ENCODE peak calls at places on chromosomes 3 and 15, in nine cellular contexts. Z is mammary epithelial cell; M is right cardiac atrium; S is AG08395; L is AG20443; Y is foreskin fibroblast; X is stimulated activated naive CD8-positive, alpha-beta T cell treated with anti-CD3 and anti-CD28 coated beads, Interleukin-15, amount 100 ng/mL, for 72 hours; W is stimulated activated CD4-positive, alpha-beta T cell treated with anti-CD3 and anti-CD28 coated beads, Interleukin-2, amount 100 ng/mL, for 48 hours; A is left ventricle myocardium superior. C is an unnamed sample.

GRCh38 chr3:163490119-163490518 is 1588.2 kb downstream of the SI start:
- DNase-seq in X (peak), S (peak), Y (no peak), A (no peak), Z (peak), W (peak), M (no peak), L (peak), C (no peak)

GRCh38 chr15:77144492-77145070 is 73.7 kb upstream of the TSPAN3 start:
- DNase-seq in Z (peak), S (peak), M (no peak), L (peak), W (no peak), X (no peak), A (no peak), Y (peak), C (no peak)

GRCh38 chr3:155631323-155632019 is 113.4 kb downstream of the PLCH1 start:
- DNase-seq in A (no peak), X (no peak), W (no peak), S (no peak), M (no peak), Y (peak), L (no peak), Z (peak), C (no peak)

GRCh38 chr3:41448396-41448795 is 249.1 kb downstream of the CTNNB1 start:
- DNase-seq in S (no peak), X (no peak), W (no peak), A (no peak), M (no peak), Z (no peak), Y (no peak), L (no peak), C (no peak)

GRCh38 chr3:12782172-12782815 is 14.2 kb upstream of the CAND2 start:
- DNase-seq in A (no peak), S (no peak), Z (no peak), M (no peak), W (no peak), Y (no peak), L (no peak), X (no peak), C (peak)

GRCh38 chr3:24725514-24726255 is 231.0 kb upstream of the THRB start:
- DNase-seq in Y (no peak), M (no peak), W (no peak), A (no peak), L (no peak), Z (peak), X (no peak), S (no peak), C (no peak)

GRCh38 chr3:36446230-36446629 is 65.9 kb downstream of the STAC start:
- DNase-seq in A (no peak), Z (no peak), X (no peak), Y (no peak), W (no peak), M (no peak), S (peak), L (no peak), C (no peak)

GRCh38 chr3:101988591-101988990 is 139.3 kb downstream of the NFKBIZ start:
- DNase-seq in Z (peak), S (no peak), M (no peak), Y (no peak), L (no peak), A (no peak), X (peak), W (no peak), C (no peak)

GRCh38 chr3:184481924-184482671 is 79.5 kb upstream of the EPHB3 start:
- DNase-seq in S (no peak), M (no peak), L (no peak), Y (no peak), Z (peak), W (no peak), A (no peak), X (no peak), C (no peak)

GRCh38 chr3:185362850-185363661 is at the start of gene MAP3K13:
- DNase-seq in X (peak), W (no peak), M (peak), L (peak), Y (peak), A (peak), S (peak), Z (peak), C (peak)

GRCh38 chr15:29968099-29968892 is 114.5 kb upstream of the GOLGA8J start:
- DNase-seq in S (no peak), Y (no peak), X (no peak), W (no peak), A (no peak), L (peak), Z (peak), M (no peak), C (no peak)

GRCh38 chr3:148847351-148847750 is 17.7 kb upstream of the CPA3 start:
- DNase-seq in Z (no peak), S (peak), Y (peak), L (peak), W (no peak), A (no peak), M (no peak), X (no peak), C (no peak)

GRCh38 chr15:57012557-57012956 is 94.1 kb downstream of the TCF12 start:
- DNase-seq in Z (no peak), A (no peak), Y (no peak), L (no peak), M (no peak), W (no peak), S (no peak), X (no peak), C (no peak)

GRCh38 chr3:72259755-72260589 is 475.0 kb upstream of the PROK2 start:
- DNase-seq in M (no peak), X (peak), Y (no peak), L (no peak), W (peak), Z (peak), A (no peak), S (no peak), C (no peak)

GRCh38 chr15:34182942-34183341 is 27.0 kb downstream of the KATNBL1 start:
- DNase-seq in Y (no peak), X (no peak), Z (peak), S (no peak), W (no peak), A (no peak), L (no peak), M (no peak), C (no peak)

GRCh38 chr3:168267179-168267578 is 171.5 kb upstream of the GOLIM4 start:
- DNase-seq in X (no peak), A (no peak), Z (no peak), Y (no peak), L (no peak), S (no peak), M (no peak), W (no peak), C (no peak)

GRCh38 chr3:115792206-115792955 is 169.1 kb downstream of the GAP43 start:
- DNase-seq in A (no peak), M (no peak), S (no peak), Z (peak), Y (no peak), W (no peak), L (peak), X (peak), C (no peak)

GRCh38 chr3:25818335-25818734 is 28.4 kb downstream of the OXSM start:
- DNase-seq in M (no peak), X (no peak), S (no peak), Z (no peak), Y (no peak), W (no peak), A (no peak), L (no peak), C (no peak)

GRCh38 chr3:94159062-94159726 is 96.3 kb downstream of the NSUN3 start:
- DNase-seq in L (peak), W (no peak), S (peak), Z (peak), M (peak), Y (no peak), A (no peak), X (no peak), C (no peak)

GRCh38 chr3:138774529-138775253 is 60.0 kb downstream of the PIK3CB start:
- DNase-seq in W (no peak), Y (peak), X (peak), Z (peak), S (peak), A (no peak), M (peak), L (peak), C (no peak)

GRCh38 chr15:31279221-31280036 is 47.2 kb upstream of the KLF13 start:
- DNase-seq in X (peak), A (no peak), W (no peak), L (peak), M (no peak), Z (peak), Y (no peak), S (no peak), C (no peak)

GRCh38 chr15:44468713-44469385 is 41.4 kb downstream of the CTDSPL2 start:
- DNase-seq in Z (peak), X (peak), A (no peak), M (no peak), L (peak), W (no peak), Y (peak), S (peak), C (no peak)

GRCh38 chr15:38253448-38253847 is 812 bp downstream of the SPRED1 start:
- DNase-seq in A (no peak), S (no peak), X (no peak), M (no peak), W (no peak), Z (peak), L (peak), Y (peak), C (no peak)

GRCh38 chr3:157499342-157499963 is 3.8 kb downstream of the VEPH1 start:
- DNase-seq in X (no peak), Y (no peak), Z (peak), S (peak), W (no peak), L (peak), M (no peak), A (peak), C (peak)

GRCh38 chr3:116929534-116930222 is 220.1 kb downstream of the TUSC7 start:
- DNase-seq in Y (no peak), W (no peak), X (no peak), Z (no peak), M (no peak), A (no peak), S (no peak), L (no peak), C (no peak)

GRCh38 chr3:13165576-13165975 is 92.3 kb upstream of the IQSEC1 start:
- DNase-seq in Y (no peak), W (no peak), S (no peak), L (no peak), A (no peak), X (no peak), M (no peak), Z (no peak), C (no peak)

GRCh38 chr3:105791919-105792786 is 76.7 kb downstream of the CBLB start:
- DNase-seq in L (peak), M (peak), W (no peak), S (peak), X (no peak), Y (peak), A (peak), Z (peak), C (no peak)

GRCh38 chr15:96369825-96370621 is 39.5 kb downstream of the NR2F2 start:
- DNase-seq in S (no peak), Z (no peak), X (no peak), M (no peak), A (no peak), Y (no peak), W (no peak), L (no peak), C (no peak)

GRCh38 chr3:195214381-195214780 is 56.6 kb downstream of the XXYLT1 start:
- DNase-seq in L (no peak), Z (no peak), W (no peak), A (no peak), S (no peak), M (no peak), Y (no peak), X (no peak), C (peak)

GRCh38 chr3:64975138-64975537 is 287.3 kb upstream of the ADAMTS9 start:
- DNase-seq in W (no peak), X (no peak), L (no peak), Y (no peak), A (peak), M (peak), Z (peak), S (no peak), C (no peak)

GRCh38 chr3:51304230-51304629 is 80.9 kb upstream of the MANF start:
- DNase-seq in Z (no peak), W (no peak), M (no peak), S (no peak), Y (no peak), A (no peak), X (no peak), L (no peak), C (no peak)

GRCh38 chr3:81277853-81278252 is 483.6 kb downstream of the GBE1 start:
- DNase-seq in M (no peak), S (peak), L (peak), W (no peak), A (no peak), Z (no peak), X (no peak), Y (no peak), C (no peak)

GRCh38 chr15:94844533-94845390 is 613.4 kb downstream of the MCTP2 start:
- DNase-seq in A (peak), W (no peak), M (peak), Z (no peak), X (no peak), S (peak), L (peak), Y (no peak), C (peak)

GRCh38 chr3:172696357-172696756 is 14.5 kb downstream of the NCEH1 start:
- DNase-seq in Y (no peak), S (no peak), W (no peak), M (no peak), X (no peak), Z (no peak), A (no peak), L (no peak), C (no peak)

GRCh38 chr15:60215225-60215963 is 182.4 kb downstream of the ANXA2 start:
- DNase-seq in X (no peak), L (no peak), W (no peak), Y (no peak), S (no peak), Z (no peak), M (no peak), A (no peak), C (no peak)

GRCh38 chr3:60636846-60637245 is 614.4 kb downstream of the FHIT start:
- DNase-seq in S (peak), A (no peak), Z (peak), W (no peak), X (no peak), L (peak), M (no peak), Y (no peak), C (no peak)

GRCh38 chr3:104102386-104102785 is 1264.3 kb upstream of the ALCAM start:
- DNase-seq in A (no peak), W (no peak), X (peak), M (no peak), S (peak), L (peak), Y (no peak), Z (peak), C (peak)

GRCh38 chr3:170352936-170353335 is 4.6 kb upstream of the SKIL start:
- DNase-seq in L (no peak), Y (no peak), Z (no peak), X (no peak), W (no peak), M (no peak), S (no peak), A (no peak), C (no peak)

GRCh38 chr3:196055683-196056270 is 26.1 kb downstream of the TFRC start:
- DNase-seq in L (no peak), Z (no peak), W (no peak), S (no peak), M (peak), Y (peak), X (no peak), A (no peak), C (peak)